ENCODE peak calls at places on chromosome X, in ten cellular contexts. One of them, this sample, is unnamed.

GRCh38 chrX:119698835-119699234 is 5.9 kb upstream of the SEPTIN6 start:
- DNase-seq in ascending aorta: no peak
- DNase-seq in suprapubic skin: no peak
- DNase-seq in upper lobe of right lung: no peak
- DNase-seq in H9: peak; percentile 36
- DNase-seq in tibial nerve: no peak
- DNase-seq in left lung: no peak
- DNase-seq in Peyer's patch: no peak
- DNase-seq in gastrocnemius medialis: no peak
- DNase-seq in PC-9: peak; percentile 35
- DNase-seq in this sample: no peak

GRCh38 chrX:16870861-16871584 is 861 bp upstream of the RBBP7 start:
- DNase-seq in PC-9: peak; percentile 25
- DNase-seq in gastrocnemius medialis: peak; percentile 50
- DNase-seq in suprapubic skin: peak; percentile 71
- DNase-seq in Peyer's patch: peak; percentile 38
- DNase-seq in tibial nerve: peak; percentile 5
- DNase-seq in upper lobe of right lung: no peak
- DNase-seq in ascending aorta: no peak
- DNase-seq in H9: peak; percentile 73
- DNase-seq in left lung: peak; percentile 83
- DNase-seq in this sample: peak; percentile 64

GRCh38 chrX:69033936-69034335 is 131.3 kb downstream of the PJA1 start:
- DNase-seq in suprapubic skin: no peak
- DNase-seq in ascending aorta: no peak
- DNase-seq in H9: no peak
- DNase-seq in upper lobe of right lung: no peak
- DNase-seq in PC-9: no peak
- DNase-seq in Peyer's patch: no peak
- DNase-seq in tibial nerve: no peak
- DNase-seq in gastrocnemius medialis: no peak
- DNase-seq in left lung: no peak
- DNase-seq in this sample: no peak

GRCh38 chrX:132463411-132463810 is 25.4 kb downstream of the MBNL3 start:
- DNase-seq in gastrocnemius medialis: no peak
- DNase-seq in PC-9: no peak
- DNase-seq in suprapubic skin: no peak
- DNase-seq in tibial nerve: no peak
- DNase-seq in ascending aorta: no peak
- DNase-seq in left lung: no peak
- DNase-seq in Peyer's patch: peak; percentile 24
- DNase-seq in H9: no peak
- DNase-seq in upper lobe of right lung: no peak
- DNase-seq in this sample: no peak

GRCh38 chrX:86047174-86047991 is at the start of gene CHM:
- DNase-seq in suprapubic skin: peak; percentile 68
- DNase-seq in tibial nerve: peak; percentile 71
- DNase-seq in gastrocnemius medialis: peak; percentile 57
- DNase-seq in H9: peak; percentile 67
- DNase-seq in left lung: peak; percentile 53
- DNase-seq in Peyer's patch: peak; percentile 69
- DNase-seq in PC-9: peak; percentile 45
- DNase-seq in upper lobe of right lung: peak; percentile 64
- DNase-seq in ascending aorta: peak; percentile 13
- DNase-seq in this sample: peak; percentile 66

GRCh38 chrX:154727418-154728323 is 23.2 kb downstream of the GAB3 start:
- DNase-seq in upper lobe of right lung: no peak
- DNase-seq in gastrocnemius medialis: no peak
- DNase-seq in suprapubic skin: peak; percentile 73
- DNase-seq in H9: no peak
- DNase-seq in PC-9: peak; percentile 28
- DNase-seq in ascending aorta: no peak
- DNase-seq in Peyer's patch: no peak
- DNase-seq in tibial nerve: peak; percentile 52
- DNase-seq in left lung: no peak
- DNase-seq in this sample: peak; percentile 76

GRCh38 chrX:81286075-81286474 is 84.2 kb downstream of the SH3BGRL start:
- DNase-seq in tibial nerve: no peak
- DNase-seq in gastrocnemius medialis: no peak
- DNase-seq in suprapubic skin: no peak
- DNase-seq in left lung: no peak
- DNase-seq in ascending aorta: no peak
- DNase-seq in H9: no peak
- DNase-seq in Peyer's patch: no peak
- DNase-seq in upper lobe of right lung: no peak
- DNase-seq in PC-9: no peak
- DNase-seq in this sample: no peak

GRCh38 chrX:49282647-49283011 is 13.0 kb downstream of the PPP1R3F start:
- DNase-seq in ascending aorta: no peak
- DNase-seq in suprapubic skin: no peak
- DNase-seq in Peyer's patch: peak; percentile 4
- DNase-seq in tibial nerve: no peak
- DNase-seq in upper lobe of right lung: no peak
- DNase-seq in left lung: no peak
- DNase-seq in H9: peak; percentile 53
- DNase-seq in gastrocnemius medialis: no peak
- DNase-seq in PC-9: no peak
- DNase-seq in this sample: no peak

GRCh38 chrX:25028726-25029125 is 13.0 kb upstream of the ARX start:
- DNase-seq in gastrocnemius medialis: no peak
- DNase-seq in suprapubic skin: no peak
- DNase-seq in H9: no peak
- DNase-seq in Peyer's patch: no peak
- DNase-seq in tibial nerve: no peak
- DNase-seq in upper lobe of right lung: no peak
- DNase-seq in left lung: no peak
- DNase-seq in ascending aorta: no peak
- DNase-seq in PC-9: no peak
- DNase-seq in this sample: no peak

GRCh38 chrX:153909024-153909979 is 4.8 kb downstream of the AVPR2 start:
- DNase-seq in ascending aorta: no peak
- DNase-seq in H9: peak; percentile 62
- DNase-seq in gastrocnemius medialis: no peak
- DNase-seq in left lung: peak; percentile 44
- DNase-seq in Peyer's patch: no peak
- DNase-seq in PC-9: no peak
- DNase-seq in suprapubic skin: no peak
- DNase-seq in upper lobe of right lung: no peak
- DNase-seq in tibial nerve: no peak
- DNase-seq in this sample: no peak

GRCh38 chrX:104621781-104622180 is 55.8 kb downstream of the IL1RAPL2 start:
- DNase-seq in Peyer's patch: no peak
- DNase-seq in ascending aorta: no peak
- DNase-seq in gastrocnemius medialis: no peak
- DNase-seq in suprapubic skin: no peak
- DNase-seq in upper lobe of right lung: no peak
- DNase-seq in tibial nerve: no peak
- DNase-seq in PC-9: no peak
- DNase-seq in H9: no peak
- DNase-seq in left lung: no peak
- DNase-seq in this sample: no peak

GRCh38 chrX:40933132-40934078 is 151.8 kb upstream of the USP9X start:
- DNase-seq in tibial nerve: peak; percentile 33
- DNase-seq in upper lobe of right lung: no peak
- DNase-seq in left lung: no peak
- DNase-seq in suprapubic skin: no peak
- DNase-seq in gastrocnemius medialis: no peak
- DNase-seq in PC-9: peak; percentile 22
- DNase-seq in Peyer's patch: no peak
- DNase-seq in H9: no peak
- DNase-seq in ascending aorta: no peak
- DNase-seq in this sample: no peak

GRCh38 chrX:70998402-70999027 is 67.6 kb upstream of the SLC7A3 start:
- DNase-seq in H9: peak; percentile 40
- DNase-seq in left lung: no peak
- DNase-seq in ascending aorta: no peak
- DNase-seq in upper lobe of right lung: no peak
- DNase-seq in PC-9: peak; percentile 3
- DNase-seq in suprapubic skin: no peak
- DNase-seq in gastrocnemius medialis: no peak
- DNase-seq in Peyer's patch: no peak
- DNase-seq in tibial nerve: peak; percentile 19
- DNase-seq in this sample: peak; percentile 19

GRCh38 chrX:94178145-94178790 is 504.3 kb downstream of the FAM133A start:
- DNase-seq in left lung: no peak
- DNase-seq in H9: no peak
- DNase-seq in tibial nerve: no peak
- DNase-seq in PC-9: no peak
- DNase-seq in upper lobe of right lung: no peak
- DNase-seq in Peyer's patch: no peak
- DNase-seq in suprapubic skin: no peak
- DNase-seq in ascending aorta: no peak
- DNase-seq in gastrocnemius medialis: no peak
- DNase-seq in this sample: no peak

GRCh38 chrX:42619068-42619467 is 158.9 kb downstream of the PPP1R2C start:
- DNase-seq in left lung: no peak
- DNase-seq in H9: no peak
- DNase-seq in PC-9: no peak
- DNase-seq in upper lobe of right lung: no peak
- DNase-seq in suprapubic skin: no peak
- DNase-seq in tibial nerve: no peak
- DNase-seq in gastrocnemius medialis: no peak
- DNase-seq in Peyer's patch: no peak
- DNase-seq in ascending aorta: no peak
- DNase-seq in this sample: no peak

GRCh38 chrX:42616981-42617380 is 161.0 kb downstream of the PPP1R2C start:
- DNase-seq in H9: no peak
- DNase-seq in tibial nerve: no peak
- DNase-seq in left lung: no peak
- DNase-seq in suprapubic skin: no peak
- DNase-seq in upper lobe of right lung: no peak
- DNase-seq in Peyer's patch: no peak
- DNase-seq in PC-9: no peak
- DNase-seq in ascending aorta: no peak
- DNase-seq in gastrocnemius medialis: no peak
- DNase-seq in this sample: no peak

GRCh38 chrX:42615161-42615563 is 162.8 kb downstream of the PPP1R2C start:
- DNase-seq in upper lobe of right lung: no peak
- DNase-seq in tibial nerve: no peak
- DNase-seq in ascending aorta: no peak
- DNase-seq in left lung: no peak
- DNase-seq in PC-9: no peak
- DNase-seq in H9: peak; percentile 63
- DNase-seq in Peyer's patch: no peak
- DNase-seq in suprapubic skin: no peak
- DNase-seq in gastrocnemius medialis: no peak
- DNase-seq in this sample: no peak
- TF ChIP-seq CTCF in upper lobe of right lung: no peak
- TF ChIP-seq CTCF in tibial nerve: no peak
- TF ChIP-seq CTCF in ascending aorta: no peak
- TF ChIP-seq CTCF in left lung: no peak
- TF ChIP-seq CTCF in PC-9: no peak
- TF ChIP-seq CTCF in H9: peak; percentile 76
- TF ChIP-seq CTCF in Peyer's patch: no peak
- TF ChIP-seq CTCF in suprapubic skin: no peak
- TF ChIP-seq CTCF in gastrocnemius medialis: no peak
- TF ChIP-seq CTCF in this sample: no peak

DNA sequence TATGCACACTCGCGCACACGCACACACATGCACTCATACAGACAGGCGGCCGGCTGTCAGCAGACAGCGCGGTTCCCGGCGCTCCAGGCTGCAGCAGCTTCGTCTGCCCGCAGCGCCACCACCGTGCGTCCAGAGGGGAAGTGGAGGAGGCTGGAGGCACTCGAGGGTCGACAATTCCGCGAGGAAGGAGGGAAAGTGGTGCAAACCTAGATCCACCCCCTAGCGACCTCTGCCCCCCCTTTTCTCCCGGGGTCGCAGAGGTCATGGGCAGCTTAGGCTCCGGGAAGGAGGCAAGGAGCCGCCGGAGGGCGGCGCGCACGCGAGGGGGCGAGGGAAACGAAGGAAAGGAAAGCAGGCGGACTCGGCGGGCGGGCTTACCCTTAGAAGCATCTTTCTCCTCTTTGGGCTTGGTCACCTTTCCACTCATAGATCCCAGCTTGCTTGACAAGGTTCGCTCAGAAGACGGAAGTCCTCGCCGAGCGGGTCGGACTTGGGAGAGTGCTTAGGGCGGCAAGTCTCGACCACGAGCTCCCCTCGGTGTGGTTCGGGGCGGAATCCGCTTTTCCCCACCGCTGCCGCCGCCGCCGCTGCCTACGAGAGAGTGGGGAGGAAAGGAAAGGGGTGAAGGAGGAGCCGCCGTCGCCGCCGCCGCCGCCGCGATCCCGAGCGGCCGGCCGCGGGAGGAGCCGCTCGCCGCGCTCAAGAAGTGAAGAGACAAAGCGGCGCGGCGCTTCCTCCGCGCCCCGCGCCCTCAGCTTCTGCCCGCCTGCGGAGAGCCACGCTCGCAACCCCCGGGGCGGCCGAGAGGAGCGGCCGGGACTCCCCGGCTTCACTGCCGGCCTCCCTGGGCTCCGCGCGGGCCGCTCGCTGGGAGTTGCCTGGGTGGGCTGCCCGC is 326.6 kb upstream of the F9 start:
- DNase-seq in H9: no peak
- DNase-seq in gastrocnemius medialis: no peak
- DNase-seq in tibial nerve: no peak
- DNase-seq in PC-9: no peak
- DNase-seq in Peyer's patch: no peak
- DNase-seq in left lung: peak; percentile 84
- DNase-seq in ascending aorta: no peak
- DNase-seq in upper lobe of right lung: peak; percentile 58
- DNase-seq in suprapubic skin: no peak
- DNase-seq in this sample: no peak
- H3K27ac ChIP-seq in H9: no peak overlapping the region
- H3K27ac ChIP-seq in gastrocnemius medialis: peak overlapping the region; percentile 83
- H3K27ac ChIP-seq in tibial nerve: peak overlapping the region; percentile 33
- H3K27ac ChIP-seq in PC-9: no peak overlapping the region
- H3K27ac ChIP-seq in Peyer's patch: peak overlapping the region; percentile 35
- H3K27ac ChIP-seq in left lung: no peak overlapping the region
- H3K27ac ChIP-seq in ascending aorta: no peak overlapping the region
- H3K27ac ChIP-seq in upper lobe of right lung: no peak overlapping the region
- H3K27ac ChIP-seq in suprapubic skin: peak overlapping the region; percentile 41
- H3K27ac ChIP-seq in this sample: no peak overlapping the region

GRCh38 chrX:10165580-10166247 is 8.9 kb downstream of the CLCN4 start:
- DNase-seq in Peyer's patch: no peak
- DNase-seq in H9: no peak
- DNase-seq in ascending aorta: no peak
- DNase-seq in tibial nerve: no peak
- DNase-seq in upper lobe of right lung: no peak
- DNase-seq in gastrocnemius medialis: peak; percentile 37
- DNase-seq in left lung: no peak
- DNase-seq in suprapubic skin: no peak
- DNase-seq in PC-9: no peak
- DNase-seq in this sample: no peak
- H3K4me1 ChIP-seq in Peyer's patch: no peaks in the 10 kb centered on the region
- H3K4me1 ChIP-seq in H9: no peaks in the 10 kb centered on the region
- H3K4me1 ChIP-seq in ascending aorta: no peaks in the 10 kb centered on the region
- H3K4me1 ChIP-seq in tibial nerve: no peaks in the 10 kb centered on the region
- H3K4me1 ChIP-seq in upper lobe of right lung: no peaks in the 10 kb centered on the region
- H3K4me1 ChIP-seq in gastrocnemius medialis: peaks cover 22% of the 10 kb centered on the region
- H3K4me1 ChIP-seq in left lung: no peaks in the 10 kb centered on the region
- H3K4me1 ChIP-seq in suprapubic skin: no peaks in the 10 kb centered on the region
- H3K4me1 ChIP-seq in PC-9: no peaks in the 10 kb centered on the region
- H3K4me1 ChIP-seq in this sample: no peaks in the 10 kb centered on the region

DNA sequence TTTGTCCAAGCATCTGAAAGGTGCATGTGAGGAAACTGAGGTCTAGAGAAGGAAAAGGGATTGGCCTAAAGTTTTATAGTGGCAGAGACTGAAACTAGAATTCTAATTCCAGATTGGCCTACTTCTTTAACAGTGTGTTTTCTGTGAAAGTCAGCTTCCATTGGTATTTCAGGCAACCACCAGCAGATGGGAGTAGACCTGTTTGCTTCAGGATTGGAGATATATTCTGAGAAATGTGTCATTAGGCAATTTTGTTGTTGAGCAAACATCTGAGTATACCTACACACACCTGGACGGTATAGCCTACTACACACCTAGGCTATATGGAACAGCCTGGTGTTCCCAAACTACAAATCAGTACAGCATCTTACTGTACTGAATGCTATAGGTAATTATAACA is 207.3 kb upstream of the RADX start:
- DNase-seq in ascending aorta: no peak
- DNase-seq in H9: no peak
- DNase-seq in suprapubic skin: no peak
- DNase-seq in tibial nerve: no peak
- DNase-seq in Peyer's patch: no peak
- DNase-seq in upper lobe of right lung: no peak
- DNase-seq in left lung: no peak
- DNase-seq in PC-9: no peak
- DNase-seq in gastrocnemius medialis: no peak
- DNase-seq in this sample: no peak
- TF ChIP-seq CTCF in ascending aorta: no peak
- TF ChIP-seq CTCF in H9: peak; percentile 52
- TF ChIP-seq CTCF in suprapubic skin: no peak
- TF ChIP-seq CTCF in tibial nerve: no peak
- TF ChIP-seq CTCF in Peyer's patch: no peak
- TF ChIP-seq CTCF in upper lobe of right lung: no peak
- TF ChIP-seq CTCF in left lung: no peak
- TF ChIP-seq CTCF in PC-9: peak; percentile 58
- TF ChIP-seq CTCF in gastrocnemius medialis: no peak
- TF ChIP-seq CTCF in this sample: no peak